ENCODE peak calls at places on chromosomes 2 and 18, in four cellular contexts. E is neuronal stem cell, R is brain microvascular endothelial cell, T is endothelial cell of umbilical vein. Q is an unnamed sample.
A peak's percentile ranks its signal among the peaks of the same experiment; 100 is the strongest.

GRCh38 chr2:30612371-30612770 is 165.3 kb downstream of the LCLAT1 start:
- DNase-seq in E (no peak), R (peak; percentile 13), T (no peak), Q (no peak)

GRCh38 chr2:1600191-1601063 is 143.9 kb downstream of the PXDN start:
- DNase-seq in E (no peak), R (no peak), T (no peak), Q (no peak)

GRCh38 chr2:48018480-48018879 is 112.2 kb upstream of the FBXO11 start:
- DNase-seq in E (no peak), R (no peak), T (no peak), Q (no peak)

GRCh38 chr2:235710933-235711332 is 217.1 kb downstream of the AGAP1 start:
- DNase-seq in E (no peak), R (no peak), T (no peak), Q (no peak)

GRCh38 chr2:138107288-138107687 is 143.0 kb downstream of the HNMT start:
- DNase-seq in E (no peak), R (peak; percentile 75), T (peak; percentile 11), Q (no peak)

GRCh38 chr2:42569883-42570282 is 1.5 kb downstream of the MTA3 start:
- DNase-seq in E (no peak), R (no peak), T (peak; percentile 86), Q (no peak)

GRCh38 chr2:221529177-221529942 is 42.7 kb downstream of the EPHA4 start:
- DNase-seq in E (no peak), R (no peak), T (peak; percentile 69), Q (no peak)

GRCh38 chr2:39141346-39142011 is 20.6 kb upstream of the SOS1 start:
- DNase-seq in E (no peak), R (no peak), T (no peak), Q (no peak)

GRCh38 chr2:85668009-85668856 is at the start of gene SFTPB:
- DNase-seq in E (no peak), R (no peak), T (no peak), Q (no peak)

GRCh38 chr2:213086566-213086965 is 64.8 kb downstream of the IKZF2 start:
- DNase-seq in E (peak; percentile 50), R (no peak), T (no peak), Q (no peak)

GRCh38 chr2:240205348-240205747 is 64.9 kb upstream of the OTOS start:
- DNase-seq in E (no peak), R (peak; percentile 59), T (no peak), Q (peak; percentile 67)

GRCh38 chr2:83967854-83968253 is 491.2 kb downstream of the SUCLG1 start:
- DNase-seq in E (no peak), R (no peak), T (no peak), Q (no peak)

GRCh38 chr2:3041841-3042600 is 335.6 kb downstream of the EIPR1 start:
- DNase-seq in E (no peak), R (peak; percentile 7), T (no peak), Q (peak; percentile 76)

GRCh38 chr2:62010632-62011276 is 105.3 kb downstream of the COMMD1 start:
- DNase-seq in E (no peak), R (no peak), T (no peak), Q (no peak)

GRCh38 chr2:219698684-219699439 is 71.4 kb downstream of the SLC4A3 start:
- DNase-seq in E (no peak), R (no peak), T (no peak), Q (no peak)

GRCh38 chr2:239143858-239144712 is 256.7 kb downstream of the HDAC4 start:
- DNase-seq in E (peak; percentile 33), R (peak; percentile 25), T (peak; percentile 37), Q (no peak)

GRCh38 chr2:24124003-24124585 is 825 bp downstream of the FAM228B start:
- DNase-seq in E (no peak), R (peak; percentile 30), T (no peak), Q (no peak)

GRCh38 chr18:66560092-66560491 is 43.8 kb downstream of the CDH19 start:
- DNase-seq in E (no peak), R (peak; percentile 30), T (peak; percentile 52), Q (no peak)

GRCh38 chr2:169136885-169137534 is 67.6 kb downstream of the DHRS9 start:
- DNase-seq in E (no peak), R (no peak), T (peak; percentile 41), Q (no peak)

GRCh38 chr2:46555646-46556205 is 76.4 kb downstream of the TMEM247 start:
- DNase-seq in E (no peak), R (no peak), T (no peak), Q (no peak)

GRCh38 chr2:55048514-55048924 is 1.7 kb downstream of the RTN4 start:
- DNase-seq in E (no peak), R (no peak), T (peak; percentile 76), Q (no peak)

GRCh38 chr18:24659837-24660720 is 199.6 kb downstream of the HRH4 start:
- DNase-seq in E (no peak), R (no peak), T (peak; percentile 33), Q (peak; percentile 57)

GRCh38 chr2:212173771-212174510 is 364.7 kb downstream of the ERBB4 start:
- DNase-seq in E (no peak), R (peak; percentile 12), T (peak; percentile 83), Q (no peak)

GRCh38 chr2:190718652-190719526 is 70.0 kb downstream of the NAB1 start:
- DNase-seq in E (no peak), R (peak; percentile 66), T (peak; percentile 85), Q (peak; percentile 59)

GRCh38 chr18:31942301-31942998 is 478 bp downstream of the TRAPPC8 start:
- DNase-seq in E (no peak), R (peak; percentile 31), T (peak; percentile 73), Q (peak; percentile 63)

GRCh38 chr2:207202645-207203044 is 36.9 kb upstream of the KLF7 start:
- DNase-seq in E (peak; percentile 73), R (peak; percentile 46), T (peak; percentile 53), Q (no peak)

GRCh38 chr18:79792096-79792987 is 5.4 kb upstream of the KCNG2 start:
- DNase-seq in E (no peak), R (no peak), T (no peak), Q (no peak)

GRCh38 chr2:51866361-51866760 is 834.4 kb upstream of the NRXN1 start:
- DNase-seq in E (no peak), R (no peak), T (no peak), Q (no peak)

GRCh38 chr2:65299246-65299645 is 71.6 kb downstream of the ACTR2 start:
- DNase-seq in E (no peak), R (peak; percentile 52), T (no peak), Q (no peak)

GRCh38 chr2:67663776-67664175 is 266.6 kb downstream of the ETAA1 start:
- DNase-seq in E (no peak), R (no peak), T (no peak), Q (no peak)

GRCh38 chr18:48749768-48750167 is 201.0 kb downstream of the SMAD7 start:
- DNase-seq in E (no peak), R (peak; percentile 22), T (peak; percentile 7), Q (peak; percentile 80)

GRCh38 chr2:71744781-71745180 is 291.4 kb downstream of the DYSF start:
- DNase-seq in E (no peak), R (no peak), T (no peak), Q (no peak)

GRCh38 chr2:241638063-241638660 is 669 bp downstream of the ATG4B start:
- DNase-seq in E (no peak), R (no peak), T (peak; percentile 26), Q (no peak)

GRCh38 chr2:219596954-219597551 is 604 bp upstream of the STK11IP start:
- DNase-seq in E (no peak), R (peak; percentile 18), T (no peak), Q (no peak)

GRCh38 chr18:9221661-9222060 is 85.1 kb downstream of the ANKRD12 start:
- DNase-seq in E (no peak), R (no peak), T (no peak), Q (no peak)

GRCh38 chr2:200662727-200663126 is 76.9 kb downstream of the AOX1 start:
- DNase-seq in E (no peak), R (peak; percentile 35), T (no peak), Q (no peak)

DNA sequence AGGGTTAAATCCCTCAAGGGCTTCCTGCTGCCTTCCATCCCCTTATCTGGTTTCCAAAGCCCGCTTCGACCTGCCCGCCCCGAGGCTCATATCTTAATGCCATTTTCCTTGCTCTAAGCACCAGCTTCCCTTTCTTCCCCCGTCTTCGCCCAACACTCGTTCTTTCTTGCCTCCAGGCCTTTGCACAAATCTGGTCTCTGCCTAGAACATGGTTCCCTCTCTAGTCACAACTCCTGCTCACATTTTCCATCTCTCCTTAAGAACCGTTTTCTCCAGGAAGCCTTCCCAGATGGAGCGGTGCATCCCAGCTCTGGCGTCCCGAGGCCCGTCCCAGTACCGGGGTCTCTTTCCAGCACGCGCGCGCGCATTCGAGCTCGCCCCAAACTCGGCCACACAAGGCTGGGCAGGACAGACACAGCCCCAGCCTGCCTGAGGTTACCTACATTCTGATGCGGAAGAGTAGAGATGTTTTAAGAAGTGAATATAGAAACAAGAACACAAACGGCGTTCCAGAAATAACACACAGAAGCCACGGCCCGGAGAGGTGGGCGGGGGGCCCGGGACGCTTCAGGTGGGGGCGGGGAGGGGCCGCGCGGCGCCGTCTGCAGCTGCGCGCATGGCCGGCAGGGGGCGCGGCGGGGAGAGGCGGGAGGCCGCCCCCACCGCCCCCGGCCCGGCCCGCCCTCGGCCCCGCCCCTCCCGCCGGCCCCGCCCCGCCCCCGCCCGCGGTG is at the start of gene DGKD:
- DNase-seq in E (peak; percentile 72), R (no peak), T (peak; percentile 56), Q (peak; percentile 71)
- H3K27ac ChIP-seq in E (peak within 1 kb of the TSS; percentile 45), R (peak within 1 kb of the TSS; percentile 4), T (peak within 1 kb of the TSS; percentile 19), Q (peak within 1 kb of the TSS; percentile 72)

GRCh38 chr2:43634604-43635306 is 2.3 kb upstream of the PLEKHH2 start:
- DNase-seq in E (no peak), R (peak; percentile 64), T (peak; percentile 16), Q (no peak)

GRCh38 chr2:43631918-43632317 is 5.1 kb upstream of the PLEKHH2 start:
- DNase-seq in E (no peak), R (no peak), T (no peak), Q (no peak)

GRCh38 chr2:43636616-43637015 is 444 bp upstream of the PLEKHH2 start:
- DNase-seq in E (no peak), R (no peak), T (no peak), Q (no peak)

GRCh38 chr2:43642363-43642762 is 5.3 kb downstream of the PLEKHH2 start:
- DNase-seq in E (no peak), R (no peak), T (no peak), Q (no peak)

GRCh38 chr2:43637030-43637803 is at the start of gene PLEKHH2:
- DNase-seq in E (peak; percentile 90), R (peak; percentile 80), T (peak; percentile 84), Q (peak; percentile 92)
- H3K27ac ChIP-seq in E (no peak within 1 kb of the TSS), R (no peak within 1 kb of the TSS), T (no peak within 1 kb of the TSS), Q (no peak within 1 kb of the TSS)

GRCh38 chr18:10304853-10305252 is 149.6 kb upstream of the APCDD1 start:
- DNase-seq in E (no peak), R (no peak), T (no peak), Q (peak; percentile 75)
- H3K27ac ChIP-seq in E (no peak overlapping the region), R (no peak overlapping the region), T (no peak overlapping the region), Q (no peak overlapping the region)

GRCh38 chr18:12455511-12455910 is 47.8 kb downstream of the PRELID3A start:
- DNase-seq in E (no peak), R (peak; percentile 42), T (no peak), Q (no peak)
- H3K27ac ChIP-seq in E (no peak overlapping the region), R (no peak overlapping the region), T (no peak overlapping the region), Q (no peak overlapping the region)

GRCh38 chr18:3607309-3608098 is 157.5 kb downstream of the TGIF1 start:
- DNase-seq in E (no peak), R (no peak), T (no peak), Q (no peak)
- H3K27ac ChIP-seq in E (no peak overlapping the region), R (no peak overlapping the region), T (no peak overlapping the region), Q (no peak overlapping the region)

Q was measured in psoas muscle.